ENCODE peak calls at places on chromosomes 1 and 21, in ten cellular contexts. K is left ventricle myocardium inferior, T is tibial artery, E is neural progenitor cell, O is heart left ventricle, Z is heart right ventricle, N is A549, M is endodermal cell, S is lower lobe of right lung, V is fibroblast of lung. F is an unnamed sample.

GRCh38 chr21:44870748-44871495 is 2.6 kb downstream of the PTTG1IP start:
- DNase-seq in K (peak), T (no peak), E (no peak), O (peak), Z (peak), N (no peak), M (no peak), S (no peak), V (peak), F (no peak)

GRCh38 chr1:24022611-24023359 is 42.7 kb upstream of the SRSF10 start:
- DNase-seq in K (no peak), T (no peak), E (no peak), O (no peak), Z (no peak), N (peak), M (peak), S (no peak), V (peak), F (peak)

GRCh38 chr1:7642781-7643180 is 128.3 kb upstream of the VAMP3 start:
- DNase-seq in K (no peak), T (no peak), E (no peak), O (no peak), Z (no peak), N (no peak), M (no peak), S (no peak), V (no peak), F (no peak)

GRCh38 chr1:180261524-180262160 is 31.6 kb downstream of the LHX4 start:
- DNase-seq in K (no peak), T (no peak), E (no peak), O (no peak), Z (no peak), N (no peak), M (no peak), S (no peak), V (peak), F (peak)

GRCh38 chr1:217747156-217747769 is 116.1 kb downstream of the SPATA17 start:
- DNase-seq in K (no peak), T (no peak), E (peak), O (no peak), Z (no peak), N (peak), M (no peak), S (no peak), V (peak), F (peak)

GRCh38 chr1:29237906-29238600 is 1.7 kb downstream of the PTPRU start:
- DNase-seq in K (peak), T (peak), E (peak), O (peak), Z (peak), N (peak), M (peak), S (peak), V (peak), F (peak)

GRCh38 chr1:178344513-178345077 is 152.2 kb downstream of the CLEC20A start:
- DNase-seq in K (no peak), T (no peak), E (peak), O (no peak), Z (no peak), N (peak), M (no peak), S (no peak), V (peak), F (peak)

GRCh38 chr1:92464588-92465255 is 22.0 kb downstream of the GFI1 start:
- DNase-seq in K (no peak), T (no peak), E (no peak), O (no peak), Z (no peak), N (no peak), M (no peak), S (no peak), V (no peak), F (no peak)

GRCh38 chr1:993379-993995 is 6.4 kb downstream of the HES4 start:
- DNase-seq in K (no peak), T (no peak), E (no peak), O (no peak), Z (no peak), N (no peak), M (no peak), S (no peak), V (no peak), F (no peak)

GRCh38 chr1:6471969-6472368 is 6.0 kb upstream of the TNFRSF25 start:
- DNase-seq in K (no peak), T (no peak), E (no peak), O (no peak), Z (no peak), N (no peak), M (no peak), S (peak), V (no peak), F (no peak)

GRCh38 chr1:109793486-109794318 is 30.0 kb upstream of the EPS8L3 start:
- DNase-seq in K (no peak), T (peak), E (no peak), O (peak), Z (no peak), N (no peak), M (peak), S (peak), V (peak), F (peak)

GRCh38 chr21:26756491-26757159 is 88.6 kb downstream of the ADAMTS1 start:
- DNase-seq in K (no peak), T (no peak), E (no peak), O (no peak), Z (no peak), N (no peak), M (no peak), S (no peak), V (peak), F (no peak)

GRCh38 chr1:56799605-56800398 is 19.4 kb downstream of the FYB2 start:
- DNase-seq in K (no peak), T (no peak), E (no peak), O (no peak), Z (no peak), N (no peak), M (no peak), S (no peak), V (peak), F (peak)

GRCh38 chr1:3785458-3786157 is 10.7 kb downstream of the LRRC47 start:
- DNase-seq in K (no peak), T (no peak), E (peak), O (no peak), Z (peak), N (no peak), M (peak), S (peak), V (no peak), F (peak)

GRCh38 chr1:109239580-109240068 is 9.7 kb upstream of the CELSR2 start:
- DNase-seq in K (no peak), T (no peak), E (peak), O (no peak), Z (no peak), N (peak), M (peak), S (no peak), V (peak), F (peak)

GRCh38 chr1:92803140-92803887 is 18.4 kb upstream of the EVI5 start:
- DNase-seq in K (no peak), T (no peak), E (no peak), O (no peak), Z (no peak), N (no peak), M (no peak), S (no peak), V (no peak), F (no peak)

GRCh38 chr1:3372317-3372716 is 82.1 kb upstream of the ARHGEF16 start:
- DNase-seq in K (no peak), T (no peak), E (no peak), O (no peak), Z (no peak), N (no peak), M (no peak), S (no peak), V (no peak), F (no peak)

GRCh38 chr21:39159342-39160063 is 23.7 kb downstream of the PSMG1 start:
- DNase-seq in K (no peak), T (no peak), E (no peak), O (no peak), Z (no peak), N (no peak), M (no peak), S (no peak), V (no peak), F (no peak)

DNA sequence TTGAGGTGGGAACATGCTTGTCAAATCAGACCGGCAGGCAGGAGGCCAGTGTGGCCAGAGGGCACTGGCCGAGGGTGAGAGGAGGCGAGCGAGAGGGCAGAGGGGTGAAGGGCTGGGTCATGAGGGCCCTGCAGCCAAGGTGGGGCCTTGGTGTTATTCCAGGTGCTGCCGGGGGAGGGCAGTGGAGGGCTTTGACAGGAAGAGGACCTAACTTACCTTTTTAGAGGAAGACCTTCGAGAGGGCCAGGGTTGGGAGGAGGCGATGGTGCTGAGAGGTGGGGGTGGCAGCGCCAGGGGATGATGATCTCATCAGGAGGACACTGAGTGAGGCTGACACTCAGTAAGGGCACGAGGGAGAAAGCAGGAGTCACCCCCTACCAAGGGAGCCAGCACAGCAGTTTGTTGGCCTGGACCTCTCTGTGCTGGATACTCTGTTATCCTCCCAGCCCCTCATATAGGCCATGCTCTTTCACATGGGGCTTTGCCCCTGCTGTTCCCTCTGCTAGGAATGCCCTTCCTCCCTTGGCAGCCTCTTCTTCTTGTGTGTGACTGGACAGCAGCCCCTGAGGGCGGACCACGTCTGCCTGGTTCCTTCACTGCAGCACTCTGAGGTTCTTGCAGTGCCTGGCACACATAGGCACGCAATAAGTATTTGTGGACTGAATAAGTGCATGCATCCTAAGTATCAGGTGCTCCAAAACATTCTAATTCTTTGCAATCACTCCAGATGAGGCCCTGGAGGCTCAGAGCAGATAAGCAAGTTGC is 7.5 kb upstream of the TTC22 start:
- DNase-seq in K (no peak), T (no peak), E (no peak), O (peak), Z (no peak), N (peak), M (peak), S (no peak), V (no peak), F (no peak)
- TF ChIP-seq CTCF in K (no peak), T (no peak), E (peak), O (no peak), Z (no peak), N (no peak), M (peak), S (no peak), V (peak), F (peak)

GRCh38 chr1:11564237-11564636 is 85.3 kb downstream of the DISP3 start:
- DNase-seq in K (no peak), T (no peak), E (no peak), O (no peak), Z (no peak), N (no peak), M (no peak), S (no peak), V (no peak), F (no peak)
- H3K27ac ChIP-seq in K (no peak), T (no peak), E (no peak), O (no peak), Z (no peak), N (no peak), M (peak), S (no peak), V (no peak), F (peak)

DNA sequence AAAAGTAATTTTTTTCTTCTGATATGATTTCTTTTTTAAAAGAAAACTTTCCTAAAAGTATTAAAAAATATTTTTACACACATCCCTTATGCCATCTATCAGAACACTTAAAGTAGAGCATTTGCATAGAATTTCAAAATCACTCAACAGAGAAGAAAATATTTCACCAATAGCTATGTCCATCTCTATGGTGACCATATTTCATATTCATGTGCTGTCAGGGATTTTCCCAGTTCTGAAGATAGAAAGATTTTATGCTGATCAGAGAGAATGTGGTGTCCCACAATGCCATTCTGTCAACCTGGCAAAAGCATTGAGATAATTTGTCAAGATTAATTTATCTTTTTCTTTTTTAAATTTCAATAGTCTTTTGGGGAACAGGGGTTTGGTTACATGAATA is 87.0 kb downstream of the C4BPA start:
- DNase-seq in K (no peak), T (no peak), E (no peak), O (no peak), Z (no peak), N (no peak), M (no peak), S (no peak), V (no peak), F (no peak)
- TF ChIP-seq CTCF in K (no peak), T (no peak), E (no peak), O (no peak), Z (no peak), N (no peak), M (no peak), S (no peak), V (no peak), F (no peak)

GRCh38 chr1:116205941-116206679 is 94.9 kb downstream of the MAB21L3 start:
- DNase-seq in K (no peak), T (no peak), E (no peak), O (no peak), Z (no peak), N (no peak), M (no peak), S (no peak), V (no peak), F (no peak)
- H3K27ac ChIP-seq in K (no peak), T (no peak), E (no peak), O (no peak), Z (no peak), N (no peak), M (no peak), S (no peak), V (no peak), F (no peak)

DNA sequence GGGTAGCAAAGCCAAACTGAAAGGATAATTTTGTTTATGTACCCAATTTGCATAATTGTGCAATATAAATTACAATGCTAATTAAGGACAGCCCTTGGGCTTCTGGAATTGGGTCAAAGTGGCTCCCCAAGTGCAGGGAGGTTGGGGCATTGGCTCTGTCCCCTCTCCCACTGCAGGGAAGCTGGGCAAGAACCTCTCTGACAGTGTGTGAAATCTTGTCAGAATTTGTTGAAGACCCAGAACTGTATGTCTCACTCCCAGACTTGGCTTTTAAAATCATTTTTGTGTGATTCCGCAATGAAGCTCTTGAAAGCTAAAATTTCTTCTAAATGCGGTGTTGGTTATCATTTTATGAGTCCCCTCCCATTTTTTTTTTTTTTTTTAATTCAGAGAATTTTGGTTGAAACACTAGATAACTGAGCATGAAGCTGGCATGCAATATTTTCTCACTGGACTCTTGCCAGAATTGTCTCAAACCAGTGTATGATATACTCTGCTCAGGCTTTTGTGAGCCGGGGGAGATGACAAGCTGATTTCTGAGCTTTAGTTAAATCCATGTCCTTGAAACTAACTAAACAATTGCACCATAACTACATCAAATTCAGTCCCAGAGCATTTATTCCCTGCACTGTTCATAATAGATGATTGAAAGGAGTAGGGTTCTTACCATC is 878.9 kb upstream of the CXADR start:
- DNase-seq in K (no peak), T (no peak), E (no peak), O (no peak), Z (no peak), N (no peak), M (no peak), S (no peak), V (no peak), F (peak)
- TF ChIP-seq CTCF in K (no peak), T (no peak), E (no peak), O (no peak), Z (no peak), N (no peak), M (no peak), S (no peak), V (no peak), F (no peak)

GRCh38 chr1:32797456-32797855 is 19.7 kb downstream of the YARS1 start:
- DNase-seq in K (no peak), T (no peak), E (no peak), O (no peak), Z (no peak), N (no peak), M (no peak), S (no peak), V (no peak), F (no peak)

GRCh38 chr1:32786856-32787255 is 30.3 kb downstream of the YARS1 start:
- DNase-seq in K (no peak), T (no peak), E (no peak), O (no peak), Z (no peak), N (peak), M (no peak), S (no peak), V (peak), F (peak)

DNA sequence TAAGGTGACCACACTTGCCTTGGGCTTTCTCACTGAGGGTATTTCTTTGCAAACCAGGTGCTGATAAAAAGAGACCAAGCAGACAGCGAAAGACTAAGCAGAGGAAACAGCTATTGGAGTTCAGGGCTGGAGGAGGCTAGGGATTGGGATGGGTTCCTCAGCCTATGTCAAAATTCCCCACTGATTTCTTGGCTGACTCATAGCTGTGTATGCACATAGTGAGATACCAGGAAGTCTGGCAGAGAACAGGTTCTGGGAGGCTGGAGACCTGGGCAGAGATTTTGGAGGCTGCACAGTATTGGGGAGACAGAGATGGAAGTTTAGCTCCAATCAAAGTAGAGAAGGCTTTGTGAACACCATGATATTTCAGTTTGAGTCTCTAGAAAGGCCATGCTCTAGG is 25.3 kb downstream of the YARS1 start:
- DNase-seq in K (no peak), T (no peak), E (no peak), O (no peak), Z (no peak), N (peak), M (no peak), S (no peak), V (peak), F (no peak)
- H3K27ac ChIP-seq in K (no peak), T (no peak), E (no peak), O (no peak), Z (no peak), N (no peak), M (no peak), S (no peak), V (no peak), F (no peak)

GRCh38 chr1:229557913-229558414 is 543 bp downstream of the ABCB10 start:
- DNase-seq in K (peak), T (peak), E (peak), O (peak), Z (peak), N (peak), M (peak), S (peak), V (peak), F (peak)
- TF ChIP-seq CTCF in K (no peak), T (no peak), E (no peak), O (peak), Z (peak), N (no peak), M (no peak), S (no peak), V (no peak), F (peak)

GRCh38 chr1:31699341-31699891 is 4.4 kb downstream of the COL16A1 start:
- DNase-seq in K (no peak), T (no peak), E (no peak), O (no peak), Z (no peak), N (no peak), M (no peak), S (no peak), V (no peak), F (no peak)
- H3K27ac ChIP-seq in K (no peak), T (peak), E (no peak), O (no peak), Z (no peak), N (peak), M (no peak), S (no peak), V (no peak), F (no peak)

GRCh38 chr21:16358021-16358420 is 628.2 kb downstream of the USP25 start:
- DNase-seq in K (no peak), T (no peak), E (no peak), O (no peak), Z (no peak), N (no peak), M (no peak), S (no peak), V (no peak), F (no peak)
- TF ChIP-seq CTCF in K (no peak), T (no peak), E (no peak), O (no peak), Z (no peak), N (no peak), M (no peak), S (no peak), V (no peak), F (no peak)

F was measured in cardiac muscle cell.